ENCODE peak calls at places on chromosomes 12 and 14, in four cellular contexts. P, H, K and O are unnamed samples.

GRCh38 chr12:122403115-122403770 is 19.2 kb downstream of the CLIP1 start:
- ATAC-seq in P (no peak), H (no peak), K (no peak), O (no peak)

GRCh38 chr12:92735131-92735721 is 32.4 kb downstream of the PLEKHG7 start:
- ATAC-seq in K (no peak), H (peak), P (no peak), O (peak)

GRCh38 chr14:32968972-32969544 is 30.4 kb downstream of the NPAS3 start:
- ATAC-seq in H (no peak), P (no peak), K (no peak), O (no peak)

GRCh38 chr12:55636853-55637252 is at the start of gene OR10P1:
- ATAC-seq in K (no peak), P (no peak), H (no peak), O (no peak)

GRCh38 chr12:66755727-66756395 is 77.0 kb upstream of the GRIP1 start:
- ATAC-seq in K (peak), H (no peak), P (no peak), O (no peak)

GRCh38 chr14:52610187-52610586 is 57.6 kb downstream of the GPR137C start:
- ATAC-seq in P (no peak), K (no peak), H (no peak), O (no peak)

GRCh38 chr12:29008786-29009185 is 140.3 kb upstream of the FAR2 start:
- ATAC-seq in H (no peak), K (no peak), P (no peak), O (no peak)

GRCh38 chr12:1594045-1594294 is 411 bp downstream of the FBXL14 start:
- ATAC-seq in K (peak), H (peak), P (peak), O (peak)

GRCh38 chr14:104579507-104579906 is at the start of gene C14orf180:
- ATAC-seq in P (no peak), K (no peak), H (peak), O (no peak)

GRCh38 chr14:67420102-67420739 is 8.3 kb upstream of the PLEK2 start:
- ATAC-seq in P (peak), H (peak), K (peak), O (peak)

DNA sequence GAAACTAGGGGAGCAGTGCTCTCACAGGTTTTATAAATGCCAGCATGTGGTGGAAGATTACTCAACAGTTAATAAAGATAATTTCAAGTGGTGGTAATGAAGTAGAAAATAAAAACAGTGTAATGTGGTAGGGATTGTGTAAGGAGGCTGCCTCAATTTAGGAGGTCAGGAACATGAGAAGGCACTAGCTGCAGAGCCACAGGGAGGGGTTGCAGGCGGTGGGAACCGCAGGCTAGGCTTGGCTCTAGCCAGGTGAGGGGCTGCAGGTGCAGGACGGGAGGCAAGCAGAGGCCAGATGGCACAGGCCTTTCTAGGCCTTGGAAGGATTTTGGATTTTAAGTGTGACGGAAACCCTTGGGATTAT is 768 bp downstream of the METTL25 start:
- ATAC-seq in H (peak), K (peak), P (peak), O (no peak)
- TF ChIP-seq CTCF in H (no peak), K (no peak), P (no peak), O (no peak)

GRCh38 chr12:94872671-94873367 is 130.7 kb downstream of the NDUFA12 start:
- ATAC-seq in H (peak), P (peak), K (peak), O (peak)

GRCh38 chr12:94873368-94874085 is 130.0 kb downstream of the NDUFA12 start:
- ATAC-seq in H (peak), P (peak), K (peak), O (peak)

GRCh38 chr12:94874086-94874985 is 129.2 kb downstream of the NDUFA12 start:
- ATAC-seq in H (no peak), P (no peak), K (peak), O (no peak)

GRCh38 chr12:94874986-94875312 is 128.5 kb downstream of the NDUFA12 start:
- ATAC-seq in H (peak), P (peak), K (no peak), O (no peak)

GRCh38 chr12:94875525-94875924 is 128.0 kb downstream of the NDUFA12 start:
- ATAC-seq in H (peak), K (peak), P (peak), O (no peak)
- TF ChIP-seq CTCF in H (no peak), K (no peak), P (peak), O (peak)

DNA sequence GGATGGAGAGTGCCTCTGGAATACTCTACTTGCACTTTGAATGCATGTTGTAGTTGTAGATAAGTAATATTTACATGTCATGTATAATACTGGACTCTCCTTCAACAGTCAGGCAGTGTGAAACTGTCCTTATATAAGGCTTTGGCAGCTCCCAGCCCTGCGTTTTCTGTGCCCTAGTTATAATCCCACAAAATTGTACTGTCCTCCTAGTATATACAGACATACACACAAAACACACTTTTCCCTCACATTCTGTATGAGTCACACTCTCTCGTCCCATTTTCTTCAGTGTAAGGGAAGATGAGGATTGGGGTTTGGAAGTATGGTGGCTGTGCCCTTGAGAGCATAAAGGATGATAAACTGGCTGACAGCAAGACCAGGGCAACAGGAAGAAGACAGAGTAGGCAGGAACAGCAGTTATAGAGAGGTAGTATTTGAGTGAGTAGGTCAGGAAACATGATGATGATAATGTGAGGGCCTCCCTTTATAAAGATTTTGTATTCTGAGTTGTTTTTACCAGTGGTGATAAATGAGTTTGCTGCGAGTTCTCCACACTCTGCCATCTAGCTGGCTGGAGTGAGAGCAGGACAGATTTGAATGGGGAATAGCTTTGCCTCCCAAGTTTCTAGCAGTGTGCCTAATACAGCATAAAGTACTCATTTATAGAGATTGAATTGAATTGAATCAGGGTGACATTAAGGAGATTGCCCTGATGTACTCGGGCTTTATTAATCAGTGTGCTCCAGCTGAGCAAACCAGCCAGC is 5.0 kb downstream of the CREBL2 start:
- ATAC-seq in K (no peak), H (no peak), P (no peak), O (no peak)
- TF ChIP-seq CTCF in K (no peak), H (no peak), P (no peak), O (peak)

GRCh38 chr12:78641837-78642423 is 222.6 kb upstream of the SYT1 start:
- ATAC-seq in P (peak), K (peak), H (no peak), O (no peak)
- TF ChIP-seq CTCF in P (no peak), K (no peak), H (no peak), O (no peak)

GRCh38 chr12:97313471-97314190 is 149.0 kb upstream of the RMST start:
- ATAC-seq in P (peak), K (peak), H (no peak), O (no peak)

GRCh38 chr12:97309921-97310320 is 152.7 kb upstream of the RMST start:
- ATAC-seq in P (no peak), K (no peak), H (no peak), O (no peak)

GRCh38 chr12:97308576-97309198 is 153.9 kb upstream of the RMST start:
- ATAC-seq in K (no peak), P (no peak), H (peak), O (no peak)

GRCh38 chr12:97312570-97313135 is 150.0 kb upstream of the RMST start:
- ATAC-seq in K (peak), H (no peak), P (no peak), O (no peak)
- TF ChIP-seq CTCF in K (no peak), H (no peak), P (no peak), O (no peak)

DNA sequence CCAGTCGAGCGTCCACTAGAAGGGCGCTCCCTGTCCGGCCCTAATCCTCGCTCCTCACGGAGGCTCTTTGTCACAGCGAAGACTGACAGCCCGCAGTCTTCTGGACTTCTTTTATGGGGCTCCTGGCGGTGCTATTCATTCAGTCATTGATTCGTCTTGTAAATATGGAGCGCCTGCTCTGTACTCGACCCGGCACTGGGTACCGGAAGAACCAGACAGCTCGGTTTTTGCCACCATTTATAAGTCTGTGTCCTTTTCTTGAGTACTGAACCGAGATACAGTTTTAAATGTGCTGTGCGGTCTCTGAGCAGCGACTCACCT is 570 bp downstream of the DMAC2L start:
- ATAC-seq in P (peak), K (peak), H (peak), O (no peak)
- TF ChIP-seq CTCF in P (no peak), K (no peak), H (no peak), O (no peak)

DNA sequence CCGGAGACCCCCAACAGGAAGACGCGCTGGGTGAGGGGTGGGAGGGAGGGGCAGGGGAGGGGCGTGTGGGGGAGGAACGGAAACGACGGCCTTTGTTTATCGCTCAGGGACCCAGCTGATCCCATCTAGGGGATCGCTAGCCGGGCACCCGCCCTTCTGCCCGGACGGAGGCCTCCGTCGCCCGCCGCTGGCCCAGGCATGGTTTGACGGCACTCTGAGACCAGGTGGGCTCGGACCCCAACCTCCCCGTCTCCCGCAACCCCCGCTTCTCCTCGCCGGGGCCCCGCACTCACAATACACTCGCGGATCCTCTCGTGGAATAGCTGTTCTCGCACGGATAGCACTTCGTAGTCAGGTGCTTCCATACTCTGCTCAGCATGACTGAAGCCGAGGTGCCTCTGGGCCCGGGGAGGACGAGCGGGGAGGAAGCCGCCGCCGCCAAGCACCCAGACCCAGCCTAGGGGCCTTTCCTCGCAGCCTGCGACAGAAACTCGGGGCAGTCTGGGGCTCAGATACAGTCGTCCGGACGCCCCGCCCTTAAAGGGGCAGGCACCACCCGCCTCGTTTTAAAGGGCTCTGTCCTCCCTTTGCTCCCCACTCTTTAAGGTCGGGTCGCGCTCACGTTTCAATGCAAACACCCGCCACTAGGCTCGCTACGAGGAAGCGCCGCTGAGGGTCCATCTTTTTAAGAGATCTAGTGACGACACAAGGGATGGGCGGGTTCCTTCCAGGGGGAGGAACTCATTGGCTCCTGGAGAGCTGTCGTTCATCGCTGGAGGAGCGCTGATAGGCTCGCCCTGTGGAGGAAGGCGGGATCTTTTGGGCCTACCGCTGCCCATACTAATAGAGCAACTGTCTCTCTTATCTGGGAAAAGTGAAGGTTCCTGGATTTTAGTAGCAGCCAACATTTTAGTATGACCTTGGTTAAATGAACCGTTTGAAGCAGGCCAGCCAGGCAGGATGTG is at the start of gene LMBR1L:
- ATAC-seq in P (peak), K (peak), H (peak), O (peak)
- TF ChIP-seq CTCF in P (peak), K (no peak), H (peak), O (no peak)

DNA sequence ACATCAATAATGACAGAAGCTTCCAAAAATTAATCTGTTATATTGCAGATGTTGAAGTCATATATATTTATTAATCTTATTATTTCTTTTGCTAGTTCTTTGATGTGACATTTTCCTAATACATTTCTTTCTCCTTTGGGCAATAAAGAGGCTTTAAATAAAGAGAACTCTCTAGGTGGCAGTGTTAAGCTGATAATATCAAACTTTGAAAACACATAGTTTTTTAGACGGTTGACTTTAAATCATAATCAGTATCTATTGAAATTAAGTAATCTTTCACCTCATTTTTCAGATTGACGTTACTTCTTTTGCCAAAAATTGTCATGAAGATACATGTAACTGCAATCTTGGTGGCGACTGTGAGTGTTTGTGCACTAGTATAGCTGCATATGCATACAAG is 130.9 kb upstream of the PTPRQ start:
- ATAC-seq in K (no peak), P (no peak), H (no peak), O (no peak)
- TF ChIP-seq CTCF in K (no peak), P (no peak), H (no peak), O (no peak)

DNA sequence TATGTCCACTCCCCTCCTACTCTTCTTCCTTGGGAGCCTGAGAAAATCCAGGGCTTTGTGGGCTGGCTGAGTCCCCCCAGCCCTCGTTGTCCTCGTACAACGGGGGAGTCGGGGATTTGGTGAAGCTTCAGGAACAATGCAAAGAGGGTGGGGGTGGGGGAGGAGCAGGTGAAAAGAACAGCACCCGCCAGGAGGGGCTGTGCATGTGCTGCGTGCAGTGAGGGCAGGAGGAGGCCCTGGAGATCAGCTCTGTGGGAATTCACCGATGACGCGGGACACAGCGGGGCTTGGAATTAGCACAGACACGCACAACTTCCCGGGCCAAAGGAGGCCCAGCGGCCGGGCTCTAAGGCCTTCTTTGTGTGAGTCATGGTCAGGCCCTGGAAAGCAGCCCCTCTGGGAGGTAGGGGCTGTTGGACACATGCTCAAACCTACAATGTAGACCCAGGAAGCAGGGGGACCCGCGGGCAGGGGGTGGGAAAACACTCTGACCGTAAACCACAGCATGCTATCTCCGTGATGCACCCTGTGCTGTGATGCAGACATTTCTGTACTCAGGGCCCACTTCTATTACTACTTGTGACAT is 32.8 kb downstream of the RBM19 start:
- ATAC-seq in H (no peak), P (no peak), K (peak), O (peak)
- TF ChIP-seq CTCF in H (no peak), P (no peak), K (no peak), O (no peak)

DNA sequence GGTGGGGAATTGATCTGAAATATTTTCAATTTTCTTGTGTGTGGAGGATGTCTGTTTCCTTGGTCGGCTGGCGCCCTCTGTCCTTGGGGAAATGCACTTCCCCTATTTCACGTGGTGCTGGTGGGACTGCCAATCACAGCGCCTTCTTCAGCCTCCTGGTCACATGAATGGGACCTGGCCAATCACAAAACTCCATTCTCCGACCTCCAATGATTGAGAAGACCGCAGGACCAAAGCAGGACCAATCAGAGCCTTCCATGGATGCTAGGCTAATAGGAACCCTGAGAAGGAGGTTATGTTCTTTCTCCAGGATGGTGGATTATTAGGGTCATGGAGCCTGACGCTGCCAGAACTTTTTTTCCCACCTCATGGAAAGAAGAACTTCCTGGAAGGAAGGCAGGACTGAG is 188.7 kb downstream of the TTC8 start:
- ATAC-seq in P (peak), K (peak), H (peak), O (no peak)
- TF ChIP-seq CTCF in P (peak), K (no peak), H (peak), O (no peak)